ENCODE peak calls at places on chromosomes 13 and 19, in seven cellular contexts. N, P, L, Y, G, E and X are unnamed samples. For H3K27me3, the result is how much of the 10 kb centered on the place peaks cover.

GRCh38 chr19:41575998-41576397 is at the start of gene CEACAM21:
- DNase-seq in G (no peak), Y (no peak), L (no peak), E (peak), N (no peak), P (no peak), X (peak)

GRCh38 chr13:90768116-90768515 is 579.4 kb upstream of the MIR17HG start:
- DNase-seq in Y (no peak), N (no peak), G (no peak), L (no peak), P (no peak), E (no peak), X (no peak)

GRCh38 chr13:77859450-77859849 is 59.2 kb downstream of the EDNRB start:
- DNase-seq in P (no peak), Y (no peak), E (peak), G (no peak), L (no peak), N (no peak), X (peak)

GRCh38 chr13:24865158-24865557 is 101.2 kb downstream of the RNF17 start:
- DNase-seq in G (no peak), L (no peak), P (no peak), Y (no peak), E (no peak), N (no peak), X (no peak)

GRCh38 chr19:1133471-1133929 is 29.7 kb downstream of the GPX4 start:
- DNase-seq in L (peak), E (no peak), P (no peak), G (no peak), Y (no peak), N (peak), X (no peak)

GRCh38 chr13:109629737-109630136 is 156.6 kb downstream of the IRS2 start:
- DNase-seq in E (no peak), P (no peak), L (no peak), Y (no peak), G (no peak), N (no peak), X (no peak)

GRCh38 chr19:6963937-6964336 is 57.3 kb downstream of the MBD3L2B start:
- DNase-seq in E (no peak), G (no peak), L (no peak), Y (no peak), N (peak), P (no peak), X (no peak)

GRCh38 chr19:38949580-38950367 is 19.0 kb downstream of the MRPS12 start:
- DNase-seq in Y (peak), N (peak), L (peak), P (peak), G (peak), E (peak), X (peak)

GRCh38 chr19:14363203-14364097 is 17.8 kb upstream of the ADGRE5 start:
- DNase-seq in P (peak), G (peak), N (peak), Y (peak), L (peak), E (peak), X (peak)

GRCh38 chr13:50645092-50645491 is 198.4 kb downstream of the DLEU7 start:
- DNase-seq in L (no peak), P (no peak), G (no peak), E (no peak), Y (peak), N (no peak), X (no peak)

GRCh38 chr13:50334944-50335343 is 319.7 kb downstream of the KCNRG start:
- DNase-seq in P (no peak), Y (peak), L (no peak), E (no peak), G (peak), N (no peak), X (no peak)

GRCh38 chr13:30870049-30870884 is 35.8 kb upstream of the MEDAG start:
- DNase-seq in P (peak), G (peak), Y (peak), L (peak), N (peak), E (peak), X (peak)

GRCh38 chr19:51566489-51567100 is 4.5 kb upstream of the ZNF175 start:
- DNase-seq in N (no peak), Y (no peak), G (no peak), E (no peak), P (no peak), L (no peak), X (no peak)

GRCh38 chr13:42875448-42876269 is 94.3 kb downstream of the FAM216B start:
- DNase-seq in G (peak), L (peak), E (no peak), Y (peak), N (peak), P (no peak), X (no peak)

GRCh38 chr19:11152318-11153062 is 3.1 kb downstream of the SPC24 start:
- DNase-seq in L (peak), G (peak), N (no peak), E (peak), Y (no peak), P (peak), X (peak)

GRCh38 chr19:7211191-7211988 is 82.8 kb downstream of the INSR start:
- DNase-seq in E (no peak), P (peak), L (peak), G (peak), Y (peak), N (no peak), X (peak)

GRCh38 chr13:20230913-20231838 is 943 bp downstream of the GJB6 start:
- DNase-seq in G (no peak), E (no peak), N (peak), L (no peak), P (no peak), Y (no peak), X (no peak)
- H3K4me3 ChIP-seq in G (no peak), E (peak), N (peak), L (no peak), P (no peak), Y (no peak), X (no peak)

DNA sequence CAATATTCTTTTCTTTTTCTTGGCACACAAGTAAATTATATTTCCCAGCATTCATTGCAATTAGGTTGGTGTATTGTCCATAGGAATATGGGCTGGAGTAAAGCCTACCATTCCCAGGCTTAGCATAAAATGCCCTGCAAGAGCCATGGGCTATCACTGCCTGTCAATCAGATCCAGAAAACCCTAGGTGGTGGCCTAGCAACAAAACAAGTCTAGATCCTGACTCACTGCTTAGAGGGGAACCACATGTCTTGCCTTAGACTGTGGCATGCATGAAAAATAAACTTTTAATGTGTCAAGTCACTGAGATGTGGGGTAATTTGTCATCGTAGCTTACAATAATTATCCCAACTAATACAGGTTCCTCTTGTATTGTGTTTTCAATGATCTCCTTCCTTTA is 16.2 kb downstream of the SOX21 start:
- DNase-seq in P (no peak), N (no peak), E (no peak), L (no peak), G (no peak), Y (no peak), X (no peak)
- H3K27me3 ChIP-seq in P (under half), N (under half), E (under half), L (under half), G (half or more), Y (under half), X (under half)

GRCh38 chr19:35902870-35903475 is 644 bp downstream of the HCST start:
- DNase-seq in P (no peak), Y (no peak), N (no peak), G (no peak), L (no peak), E (no peak), X (no peak)
- H3K4me3 ChIP-seq in P (no peak), Y (peak), N (peak), G (no peak), L (no peak), E (peak), X (no peak)

GRCh38 chr19:13058951-13059660 is 43.6 kb downstream of the LYL1 start:
- DNase-seq in E (no peak), Y (no peak), G (no peak), L (no peak), N (no peak), P (no peak), X (no peak)

GRCh38 chr19:13060964-13061927 is 41.4 kb downstream of the LYL1 start:
- DNase-seq in G (peak), P (peak), N (peak), Y (peak), L (peak), E (peak), X (peak)

GRCh38 chr19:13062317-13062716 is 40.3 kb downstream of the LYL1 start:
- DNase-seq in Y (no peak), G (no peak), P (no peak), E (no peak), L (no peak), N (no peak), X (no peak)

GRCh38 chr19:13057744-13058143 is 44.9 kb downstream of the LYL1 start:
- DNase-seq in Y (no peak), P (no peak), G (peak), L (no peak), N (no peak), E (no peak), X (no peak)

GRCh38 chr19:13060233-13060963 is 42.3 kb downstream of the LYL1 start:
- DNase-seq in G (no peak), N (no peak), E (no peak), L (peak), P (peak), Y (no peak), X (peak)
- H3K27me3 ChIP-seq in G (under half), N (half or more), E (under half), L (under half), P (under half), Y (under half), X (under half)